ENCODE peak calls at places on chromosomes 1 and 21, in eight cellular contexts. S is upper lobe of right lung, Z is cardiac muscle cell, F is astrocyte of the spinal cord, H is Panc1, T is sigmoid colon, C is fibroblast of the aortic adventitia, I is prostate gland. G is an unnamed sample.

GRCh38 chr1:20168547-20169491 is 17.1 kb upstream of the UBXN10 start:
- DNase-seq in Z (no peak), S (no peak), T (no peak), C (no peak), H (no peak), I (no peak), F (no peak), G (no peak)

GRCh38 chr1:204494281-204495077 is at the start of gene PIK3C2B:
- DNase-seq in T (peak; percentile 93), Z (peak; percentile 86), C (peak; percentile 62), I (peak; percentile 72), H (no peak), S (peak; percentile 93), F (peak; percentile 69), G (peak; percentile 73)

GRCh38 chr1:153805042-153805745 is 30.0 kb downstream of the SLC27A3 start:
- DNase-seq in T (no peak), C (peak; percentile 80), H (peak; percentile 81), Z (peak; percentile 75), I (peak; percentile 37), S (peak; percentile 64), F (peak; percentile 68), G (peak; percentile 84)

GRCh38 chr1:205994342-205994741 is 8.9 kb downstream of the RAB7B start:
- DNase-seq in I (no peak), H (no peak), T (no peak), F (no peak), S (no peak), C (no peak), Z (no peak), G (no peak)

GRCh38 chr1:88300864-88301263 is 383.2 kb upstream of the PKN2 start:
- DNase-seq in Z (no peak), F (no peak), H (no peak), C (no peak), I (no peak), T (no peak), S (no peak), G (no peak)

GRCh38 chr21:27695246-27695645 is 728.4 kb upstream of the ADAMTS5 start:
- DNase-seq in T (no peak), F (no peak), C (no peak), H (no peak), Z (no peak), I (no peak), S (no peak), G (no peak)

GRCh38 chr1:175268720-175269119 is 76.1 kb upstream of the KIAA0040 start:
- DNase-seq in Z (peak; percentile 27), H (no peak), F (no peak), T (no peak), C (no peak), S (no peak), I (no peak), G (peak; percentile 32)

GRCh38 chr1:9589719-9590157 is 1.0 kb downstream of the TMEM201 start:
- DNase-seq in H (no peak), Z (no peak), T (peak; percentile 54), I (no peak), F (peak; percentile 6), S (no peak), C (peak; percentile 9), G (no peak)

GRCh38 chr1:70945266-70945665 is 102.3 kb downstream of the PTGER3 start:
- DNase-seq in Z (no peak), T (no peak), F (no peak), S (no peak), H (no peak), I (no peak), C (peak; percentile 24), G (no peak)

GRCh38 chr1:232868793-232869491 is 63.7 kb downstream of the MAP10 start:
- DNase-seq in S (no peak), I (peak; percentile 30), Z (peak; percentile 92), T (no peak), H (no peak), F (peak; percentile 95), C (peak; percentile 78), G (peak; percentile 96)

GRCh38 chr1:16631248-16632043 is 18.1 kb upstream of the NBPF1 start:
- DNase-seq in I (no peak), Z (no peak), C (no peak), S (peak; percentile 73), H (no peak), F (no peak), T (peak; percentile 84), G (no peak)

GRCh38 chr1:214958491-214958890 is 124.0 kb upstream of the KCNK2 start:
- DNase-seq in F (no peak), H (no peak), S (no peak), C (no peak), I (no peak), T (no peak), Z (no peak), G (peak; percentile 56)

GRCh38 chr1:32074841-32075240 is 2.1 kb downstream of the TMEM39B start:
- DNase-seq in S (no peak), Z (no peak), F (no peak), H (no peak), I (no peak), C (no peak), T (no peak), G (no peak)

GRCh38 chr1:203706444-203706843 is 58.5 kb upstream of the LAX1 start:
- DNase-seq in T (no peak), C (peak; percentile 43), H (no peak), Z (no peak), I (no peak), F (no peak), S (no peak), G (no peak)

GRCh38 chr21:38798481-38798882 is 7.2 kb upstream of the ETS2 start:
- DNase-seq in F (peak; percentile 70), T (no peak), S (no peak), C (no peak), Z (peak; percentile 50), H (no peak), I (no peak), G (no peak)

GRCh38 chr1:169102567-169102966 is 3.9 kb upstream of the ATP1B1 start:
- DNase-seq in H (no peak), F (peak; percentile 88), C (peak; percentile 79), S (peak; percentile 64), Z (peak; percentile 81), I (no peak), T (no peak), G (peak; percentile 73)

GRCh38 chr1:13820055-13820454 is 120.1 kb downstream of the PRDM2 start:
- DNase-seq in H (no peak), Z (no peak), S (no peak), I (no peak), F (no peak), C (no peak), T (no peak), G (no peak)

GRCh38 chr1:40039245-40039756 is 1.2 kb upstream of the CAP1 start:
- DNase-seq in F (no peak), I (peak; percentile 47), S (no peak), H (peak; percentile 41), T (peak; percentile 83), Z (no peak), C (no peak), G (peak; percentile 44)

DNA sequence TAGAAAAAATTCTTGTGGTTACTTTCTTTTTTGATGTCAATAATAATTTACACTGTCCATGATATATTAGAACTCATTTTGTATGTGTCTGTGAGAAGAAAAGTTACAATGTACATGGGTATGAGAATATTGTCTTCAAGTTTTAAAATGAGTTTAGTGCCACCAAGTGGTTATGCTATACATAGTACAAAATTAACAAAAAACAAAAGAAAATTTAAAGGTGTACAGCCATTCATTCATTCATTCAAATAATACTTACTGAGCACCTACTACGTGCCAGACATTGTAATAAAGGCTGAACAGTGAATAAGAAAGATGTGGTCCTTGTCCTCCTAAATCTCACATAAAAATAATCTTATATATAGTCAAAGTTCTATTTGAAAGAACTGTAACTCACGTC is 27.7 kb downstream of the UCHL5 start:
- DNase-seq in H (no peak), Z (peak; percentile 50), F (peak; percentile 37), S (no peak), T (no peak), I (no peak), C (peak; percentile 45), G (peak; percentile 21)
- TF ChIP-seq CTCF in H (peak; percentile 35), Z (peak; percentile 39), F (peak; percentile 31), S (peak; percentile 18), T (no peak), I (no peak), C (peak; percentile 41), G (peak; percentile 46)

GRCh38 chr1:22266162-22266561 is 123.3 kb upstream of the WNT4 start:
- DNase-seq in C (no peak), S (no peak), T (no peak), Z (no peak), F (no peak), H (no peak), I (no peak), G (no peak)
- H3K4me3 ChIP-seq in C (no peak overlapping the region), S (no peak overlapping the region), T (no peak overlapping the region), Z (no peak overlapping the region), F (no peak overlapping the region), H (no peak overlapping the region), I (no peak overlapping the region), G (no peak overlapping the region)

GRCh38 chr1:157135646-157136045 is 2.5 kb downstream of the ETV3 start:
- DNase-seq in C (no peak), F (no peak), T (no peak), I (no peak), Z (peak; percentile 10), S (no peak), H (no peak), G (peak; percentile 15)

GRCh38 chr1:157138220-157139124 is at the start of gene ETV3:
- DNase-seq in C (peak; percentile 87), S (peak; percentile 95), F (peak; percentile 95), H (peak; percentile 36), I (peak; percentile 92), T (peak; percentile 97), Z (peak; percentile 97), G (peak; percentile 93)

GRCh38 chr1:157136133-157136532 is 2.1 kb downstream of the ETV3 start:
- DNase-seq in Z (no peak), I (no peak), F (no peak), T (no peak), H (no peak), C (no peak), S (no peak), G (no peak)

GRCh38 chr1:157137773-157138219 is 399 bp downstream of the ETV3 start:
- DNase-seq in I (no peak), C (no peak), F (no peak), Z (no peak), S (no peak), H (no peak), T (no peak), G (no peak)

GRCh38 chr1:157137051-157137772 is 983 bp downstream of the ETV3 start:
- DNase-seq in I (peak; percentile 24), H (no peak), Z (peak; percentile 36), C (peak; percentile 20), T (no peak), S (no peak), F (peak; percentile 22), G (peak; percentile 29)
- TF ChIP-seq CTCF in I (no peak), H (no peak), Z (no peak), C (no peak), T (no peak), S (no peak), F (no peak), G (no peak)

GRCh38 chr1:228104526-228105251 is 1.6 kb upstream of the C1orf35 start:
- DNase-seq in T (peak; percentile 64), H (no peak), S (no peak), I (no peak), F (no peak), Z (no peak), C (no peak), G (no peak)
- H3K4me3 ChIP-seq in T (no peak overlapping the region), H (no peak overlapping the region), S (no peak overlapping the region), I (no peak overlapping the region), F (no peak overlapping the region), Z (no peak overlapping the region), C (no peak overlapping the region), G (no peak overlapping the region)

GRCh38 chr1:116842654-116843053 is 67.1 kb upstream of the PTGFRN start:
- DNase-seq in I (no peak), H (no peak), S (no peak), C (peak; percentile 34), T (no peak), F (no peak), Z (peak; percentile 41), G (peak; percentile 27)
- TF ChIP-seq CTCF in I (no peak), H (no peak), S (no peak), C (peak; percentile 27), T (no peak), F (peak; percentile 25), Z (peak; percentile 22), G (peak; percentile 41)

G was measured in AG10803.